ENCODE peak calls at places on chromosomes 5 and 9, in nine cellular contexts. H is activated naive CD8-positive, alpha-beta T cell treated with anti-CD3 and anti-CD28 coated beads, Interleukin-2, amount 50 U/mL, for 16 hours; P is SK-N-SH; Y is NAMALWA; X is CMK; B is activated CD8-positive, alpha-beta T cell treated with anti-CD3 and anti-CD28 coated beads for 36 hours; A is fibroblast of pulmonary artery; S is NT2/D1; N is GDM1. V is an unnamed sample.

GRCh38 chr5:74205745-74206570 is 434.6 kb downstream of the ENC1 start:
- DNase-seq in H (no peak), P (no peak), Y (no peak), X (no peak), B (no peak), A (no peak), S (no peak), N (no peak), V (no peak)

GRCh38 chr9:120435066-120435465 is 144.9 kb downstream of the CDK5RAP2 start:
- DNase-seq in H (no peak), P (no peak), Y (no peak), X (no peak), B (no peak), A (peak; percentile 51), S (no peak), N (no peak), V (no peak)

GRCh38 chr9:113579270-113580040 is 115.9 kb downstream of the RGS3 start:
- DNase-seq in H (no peak), P (peak; percentile 56), Y (peak; percentile 88), X (no peak), B (peak; percentile 60), A (no peak), S (no peak), N (peak; percentile 24), V (no peak)

GRCh38 chr5:130710596-130710995 is 454.5 kb downstream of the HINT1 start:
- DNase-seq in H (no peak), P (no peak), Y (no peak), X (no peak), B (no peak), A (peak; percentile 89), S (no peak), N (no peak), V (no peak)

GRCh38 chr5:118247468-118247867 is 740.9 kb downstream of the DTWD2 start:
- DNase-seq in H (no peak), P (no peak), Y (no peak), X (no peak), B (no peak), A (no peak), S (no peak), N (no peak), V (no peak)

GRCh38 chr9:2461886-2462285 is 159.7 kb upstream of the VLDLR start:
- DNase-seq in H (no peak), P (no peak), Y (peak; percentile 36), X (no peak), B (no peak), A (peak; percentile 11), S (no peak), N (no peak), V (peak; percentile 15)

GRCh38 chr5:84430863-84431663 is 46.4 kb upstream of the EDIL3 start:
- DNase-seq in H (no peak), P (no peak), Y (no peak), X (no peak), B (no peak), A (peak; percentile 39), S (no peak), N (no peak), V (no peak)

GRCh38 chr5:142219146-142219545 is 105.7 kb downstream of the SPRY4 start:
- DNase-seq in H (no peak), P (no peak), Y (no peak), X (no peak), B (no peak), A (no peak), S (no peak), N (no peak), V (no peak)

GRCh38 chr9:111851536-111851935 is 45.1 kb upstream of the UGCG start:
- DNase-seq in H (no peak), P (no peak), Y (no peak), X (no peak), B (no peak), A (no peak), S (no peak), N (no peak), V (no peak)

GRCh38 chr9:34665381-34666250 is 3.2 kb upstream of the CCL27 start:
- DNase-seq in H (peak; percentile 61), P (peak; percentile 96), Y (peak; percentile 96), X (peak; percentile 74), B (peak; percentile 91), A (peak; percentile 96), S (peak; percentile 81), N (no peak), V (peak; percentile 94)

GRCh38 chr5:116900793-116901192 is 326.2 kb upstream of the SEMA6A start:
- DNase-seq in H (no peak), P (no peak), Y (no peak), X (no peak), B (no peak), A (no peak), S (no peak), N (no peak), V (no peak)

GRCh38 chr9:94821098-94821930 is 94.8 kb downstream of the AOPEP start:
- DNase-seq in H (no peak), P (no peak), Y (peak; percentile 5), X (no peak), B (no peak), A (no peak), S (no peak), N (no peak), V (no peak)

GRCh38 chr5:91103353-91104061 is 279.6 kb downstream of the ARRDC3 start:
- DNase-seq in H (no peak), P (no peak), Y (no peak), X (no peak), B (no peak), A (peak; percentile 66), S (no peak), N (no peak), V (no peak)

GRCh38 chr5:7592910-7593309 is 197.0 kb downstream of the ADCY2 start:
- DNase-seq in H (no peak), P (peak; percentile 6), Y (peak; percentile 53), X (no peak), B (peak; percentile 4), A (no peak), S (no peak), N (no peak), V (peak; percentile 66)

GRCh38 chr5:1055896-1056610 is 47.5 kb downstream of the NKD2 start:
- DNase-seq in H (no peak), P (peak; percentile 34), Y (no peak), X (no peak), B (no peak), A (no peak), S (no peak), N (no peak), V (peak; percentile 14)

GRCh38 chr5:175460126-175460525 is 16.1 kb upstream of the DRD1 start:
- DNase-seq in H (no peak), P (no peak), Y (peak; percentile 56), X (no peak), B (peak; percentile 32), A (peak; percentile 25), S (no peak), N (no peak), V (no peak)

GRCh38 chr5:103404483-103404882 is 145.9 kb downstream of the MACIR start:
- DNase-seq in H (no peak), P (no peak), Y (no peak), X (no peak), B (no peak), A (no peak), S (no peak), N (no peak), V (no peak)

GRCh38 chr5:42656661-42657035 is 100.0 kb upstream of the CCDC152 start:
- DNase-seq in H (no peak), P (no peak), Y (peak; percentile 34), X (no peak), B (no peak), A (peak; percentile 29), S (no peak), N (no peak), V (no peak)

GRCh38 chr5:138192826-138193225 is 13.9 kb downstream of the KIF20A start:
- DNase-seq in H (no peak), P (no peak), Y (no peak), X (no peak), B (no peak), A (no peak), S (no peak), N (no peak), V (no peak)

GRCh38 chr9:83472221-83472665 is 66.0 kb downstream of the FRMD3 start:
- DNase-seq in H (no peak), P (no peak), Y (no peak), X (no peak), B (no peak), A (peak; percentile 46), S (no peak), N (no peak), V (no peak)

GRCh38 chr5:88881566-88881965 is 1.4 kb downstream of the MEF2C start:
- DNase-seq in H (no peak), P (no peak), Y (peak; percentile 69), X (no peak), B (no peak), A (peak; percentile 43), S (no peak), N (no peak), V (no peak)

GRCh38 chr5:157217289-157218024 is 36.8 kb downstream of the ITK start:
- DNase-seq in H (no peak), P (no peak), Y (no peak), X (no peak), B (peak; percentile 72), A (no peak), S (no peak), N (no peak), V (no peak)

GRCh38 chr9:121738969-121739368 is 87.5 kb downstream of the DAB2IP start:
- DNase-seq in H (no peak), P (no peak), Y (no peak), X (no peak), B (no peak), A (peak; percentile 20), S (no peak), N (no peak), V (no peak)